ENCODE peak calls at places on chromosomes 2 and 18, in nine cellular contexts. One of them, this sample, is unnamed.

GRCh38 chr2:118763797-118764196 is 83.7 kb downstream of the EN1 start:
- DNase-seq in upper lobe of right lung: no peak
- DNase-seq in psoas muscle: no peak
- DNase-seq in GM12865: no peak
- DNase-seq in mammary epithelial cell: no peak
- DNase-seq in HL-60: no peak
- DNase-seq in BJ: no peak
- DNase-seq in Caco-2: peak; percentile 19
- DNase-seq in choroid plexus epithelial cell: no peak
- DNase-seq in this sample: no peak

GRCh38 chr18:9673296-9674251 is 34.5 kb upstream of the RAB31 start:
- DNase-seq in Caco-2: peak; percentile 85
- DNase-seq in BJ: no peak
- DNase-seq in psoas muscle: no peak
- DNase-seq in choroid plexus epithelial cell: peak; percentile 64
- DNase-seq in mammary epithelial cell: peak; percentile 99
- DNase-seq in HL-60: peak; percentile 89
- DNase-seq in upper lobe of right lung: no peak
- DNase-seq in GM12865: peak; percentile 96
- DNase-seq in this sample: no peak

GRCh38 chr18:75141166-75141565 is 67.8 kb downstream of the PTGR3 start:
- DNase-seq in psoas muscle: no peak
- DNase-seq in BJ: no peak
- DNase-seq in mammary epithelial cell: no peak
- DNase-seq in HL-60: no peak
- DNase-seq in upper lobe of right lung: no peak
- DNase-seq in choroid plexus epithelial cell: no peak
- DNase-seq in Caco-2: no peak
- DNase-seq in GM12865: no peak
- DNase-seq in this sample: no peak

GRCh38 chr2:128628206-128628605 is 309.5 kb upstream of the HS6ST1 start:
- DNase-seq in upper lobe of right lung: peak; percentile 54
- DNase-seq in Caco-2: no peak
- DNase-seq in mammary epithelial cell: no peak
- DNase-seq in BJ: no peak
- DNase-seq in psoas muscle: no peak
- DNase-seq in HL-60: no peak
- DNase-seq in choroid plexus epithelial cell: no peak
- DNase-seq in GM12865: no peak
- DNase-seq in this sample: no peak

GRCh38 chr2:217065695-217066405 is 206.0 kb upstream of the TNP1 start:
- DNase-seq in psoas muscle: no peak
- DNase-seq in mammary epithelial cell: peak; percentile 42
- DNase-seq in upper lobe of right lung: no peak
- DNase-seq in choroid plexus epithelial cell: peak; percentile 98
- DNase-seq in BJ: peak; percentile 95
- DNase-seq in Caco-2: no peak
- DNase-seq in GM12865: no peak
- DNase-seq in HL-60: no peak
- DNase-seq in this sample: peak; percentile 98

GRCh38 chr2:196987654-196988364 is 61.3 kb upstream of the PGAP1 start:
- DNase-seq in choroid plexus epithelial cell: peak; percentile 97
- DNase-seq in upper lobe of right lung: no peak
- DNase-seq in psoas muscle: no peak
- DNase-seq in HL-60: peak; percentile 66
- DNase-seq in mammary epithelial cell: peak; percentile 97
- DNase-seq in Caco-2: no peak
- DNase-seq in BJ: peak; percentile 94
- DNase-seq in GM12865: peak; percentile 38
- DNase-seq in this sample: peak; percentile 91

GRCh38 chr2:133653116-133653515 is 84.9 kb upstream of the NCKAP5 start:
- DNase-seq in Caco-2: no peak
- DNase-seq in choroid plexus epithelial cell: no peak
- DNase-seq in mammary epithelial cell: no peak
- DNase-seq in BJ: no peak
- DNase-seq in upper lobe of right lung: no peak
- DNase-seq in HL-60: no peak
- DNase-seq in GM12865: no peak
- DNase-seq in psoas muscle: no peak
- DNase-seq in this sample: no peak

GRCh38 chr2:120823551-120823950 is 87.9 kb downstream of the GLI2 start:
- DNase-seq in psoas muscle: peak; percentile 15
- DNase-seq in HL-60: no peak
- DNase-seq in BJ: no peak
- DNase-seq in upper lobe of right lung: no peak
- DNase-seq in choroid plexus epithelial cell: no peak
- DNase-seq in mammary epithelial cell: no peak
- DNase-seq in GM12865: no peak
- DNase-seq in Caco-2: no peak
- DNase-seq in this sample: no peak

GRCh38 chr18:10461989-10462388 is 7.6 kb downstream of the APCDD1 start:
- DNase-seq in HL-60: no peak
- DNase-seq in psoas muscle: no peak
- DNase-seq in Caco-2: no peak
- DNase-seq in upper lobe of right lung: no peak
- DNase-seq in mammary epithelial cell: no peak
- DNase-seq in BJ: no peak
- DNase-seq in choroid plexus epithelial cell: no peak
- DNase-seq in GM12865: no peak
- DNase-seq in this sample: no peak

GRCh38 chr2:239774142-239774462 is 251.0 kb downstream of the NDUFA10 start:
- DNase-seq in Caco-2: no peak
- DNase-seq in BJ: no peak
- DNase-seq in upper lobe of right lung: no peak
- DNase-seq in choroid plexus epithelial cell: no peak
- DNase-seq in GM12865: no peak
- DNase-seq in mammary epithelial cell: no peak
- DNase-seq in psoas muscle: no peak
- DNase-seq in HL-60: no peak
- DNase-seq in this sample: no peak
- TF ChIP-seq CTCF in Caco-2: no peak
- TF ChIP-seq CTCF in BJ: no peak
- TF ChIP-seq CTCF in upper lobe of right lung: no peak
- TF ChIP-seq CTCF in choroid plexus epithelial cell: no peak
- TF ChIP-seq CTCF in GM12865: no peak
- TF ChIP-seq CTCF in mammary epithelial cell: no peak
- TF ChIP-seq CTCF in psoas muscle: no peak
- TF ChIP-seq CTCF in HL-60: no peak
- TF ChIP-seq CTCF in this sample: no peak

GRCh38 chr18:55403555-55403954 is 184.4 kb downstream of the TCF4 start:
- DNase-seq in GM12865: no peak
- DNase-seq in choroid plexus epithelial cell: no peak
- DNase-seq in psoas muscle: no peak
- DNase-seq in mammary epithelial cell: no peak
- DNase-seq in Caco-2: no peak
- DNase-seq in HL-60: no peak
- DNase-seq in BJ: no peak
- DNase-seq in upper lobe of right lung: no peak
- DNase-seq in this sample: no peak

GRCh38 chr18:55400590-55401274 is 187.3 kb downstream of the TCF4 start:
- DNase-seq in psoas muscle: no peak
- DNase-seq in GM12865: no peak
- DNase-seq in upper lobe of right lung: no peak
- DNase-seq in HL-60: no peak
- DNase-seq in BJ: no peak
- DNase-seq in choroid plexus epithelial cell: peak; percentile 55
- DNase-seq in mammary epithelial cell: no peak
- DNase-seq in Caco-2: no peak
- DNase-seq in this sample: no peak

GRCh38 chr18:55401275-55401620 is 186.7 kb downstream of the TCF4 start:
- DNase-seq in choroid plexus epithelial cell: peak; percentile 45
- DNase-seq in psoas muscle: no peak
- DNase-seq in Caco-2: no peak
- DNase-seq in upper lobe of right lung: no peak
- DNase-seq in mammary epithelial cell: no peak
- DNase-seq in GM12865: no peak
- DNase-seq in HL-60: no peak
- DNase-seq in BJ: no peak
- DNase-seq in this sample: no peak

GRCh38 chr18:55402731-55403405 is 185.1 kb downstream of the TCF4 start:
- DNase-seq in Caco-2: no peak
- DNase-seq in upper lobe of right lung: no peak
- DNase-seq in choroid plexus epithelial cell: peak; percentile 65
- DNase-seq in psoas muscle: no peak
- DNase-seq in BJ: no peak
- DNase-seq in mammary epithelial cell: no peak
- DNase-seq in HL-60: no peak
- DNase-seq in GM12865: no peak
- DNase-seq in this sample: no peak

DNA sequence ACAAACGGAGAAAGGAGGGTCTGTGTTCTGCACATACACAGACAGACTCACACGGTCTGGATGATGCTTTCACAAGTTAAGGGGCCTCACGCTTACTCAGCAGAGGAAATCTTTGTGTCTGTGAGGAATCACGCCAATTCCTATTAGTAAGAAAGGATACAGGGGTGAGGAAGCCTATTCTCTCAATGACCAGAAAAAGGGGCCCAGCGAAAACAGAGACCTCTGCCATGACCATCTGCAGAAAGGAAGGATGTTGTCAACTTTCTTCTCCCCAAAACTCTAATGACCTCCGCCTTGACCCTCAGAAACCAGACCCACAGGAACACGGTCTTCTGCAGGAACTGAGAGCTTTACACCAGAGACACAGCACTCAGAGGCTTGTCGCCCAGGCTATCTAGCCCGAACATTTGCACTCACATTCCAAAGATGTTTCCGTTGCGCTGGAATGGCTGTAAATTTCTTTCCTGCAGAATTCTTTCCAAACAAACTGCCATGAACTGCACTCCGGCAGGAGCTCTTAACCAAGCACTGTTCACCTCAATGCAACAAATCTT is 186.3 kb downstream of the TCF4 start:
- DNase-seq in BJ: peak; percentile 61
- DNase-seq in mammary epithelial cell: no peak
- DNase-seq in HL-60: no peak
- DNase-seq in upper lobe of right lung: no peak
- DNase-seq in psoas muscle: no peak
- DNase-seq in Caco-2: peak; percentile 56
- DNase-seq in GM12865: no peak
- DNase-seq in choroid plexus epithelial cell: peak; percentile 86
- DNase-seq in this sample: peak; percentile 77
- H3K4me3 ChIP-seq in BJ: peak overlapping the region; percentile 37
- H3K4me3 ChIP-seq in mammary epithelial cell: no peak overlapping the region
- H3K4me3 ChIP-seq in HL-60: no peak overlapping the region
- H3K4me3 ChIP-seq in upper lobe of right lung: peak overlapping the region; percentile 41
- H3K4me3 ChIP-seq in psoas muscle: peak overlapping the region; percentile 64
- H3K4me3 ChIP-seq in Caco-2: peak overlapping the region; percentile 20
- H3K4me3 ChIP-seq in GM12865: no peak overlapping the region
- H3K4me3 ChIP-seq in choroid plexus epithelial cell: peak overlapping the region; percentile 32
- H3K4me3 ChIP-seq in this sample: peak overlapping the region; percentile 38

DNA sequence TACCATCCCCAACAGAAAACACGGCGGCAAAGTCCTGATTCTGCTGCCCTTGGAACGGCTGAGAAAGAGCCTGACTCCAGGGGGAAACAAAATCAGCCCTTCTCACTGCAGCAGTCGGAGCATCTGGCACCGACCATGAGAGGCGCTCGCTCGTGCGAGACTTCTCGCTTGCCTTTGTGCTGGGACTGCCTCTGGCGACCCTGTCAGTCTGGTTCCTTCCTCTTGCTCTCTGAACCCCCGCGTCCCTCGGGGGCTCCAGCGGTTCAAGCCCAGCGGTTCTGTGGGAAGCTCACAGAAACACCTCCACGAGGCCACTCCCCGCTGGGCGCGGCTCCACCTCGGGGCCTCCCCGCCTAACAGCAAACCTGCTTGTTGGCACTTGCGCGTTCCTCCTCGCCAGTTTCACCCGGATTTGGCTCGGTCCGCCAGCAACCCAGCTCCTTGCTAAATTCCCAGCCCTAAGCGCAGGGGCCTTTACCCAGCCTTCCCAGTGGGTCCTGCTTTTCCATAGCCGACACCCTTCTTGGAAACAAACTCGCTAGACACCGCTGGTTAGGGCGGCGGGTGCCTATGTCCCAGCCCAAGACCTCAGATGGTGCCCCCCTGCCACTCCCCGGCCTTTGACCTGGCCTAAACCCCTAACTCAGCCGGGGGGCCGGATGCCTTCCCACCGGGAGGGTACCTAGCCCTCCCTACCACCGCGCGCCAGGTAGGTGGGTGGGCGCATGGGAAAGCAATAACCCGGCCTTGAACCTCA is 2.2 kb downstream of the RND3 start:
- DNase-seq in HL-60: no peak
- DNase-seq in choroid plexus epithelial cell: peak; percentile 80
- DNase-seq in BJ: no peak
- DNase-seq in GM12865: peak; percentile 36
- DNase-seq in Caco-2: peak; percentile 82
- DNase-seq in upper lobe of right lung: peak; percentile 92
- DNase-seq in psoas muscle: peak; percentile 77
- DNase-seq in mammary epithelial cell: peak; percentile 89
- DNase-seq in this sample: no peak
- TF ChIP-seq CTCF in HL-60: no peak
- TF ChIP-seq CTCF in choroid plexus epithelial cell: peak; percentile 50
- TF ChIP-seq CTCF in BJ: no peak
- TF ChIP-seq CTCF in GM12865: peak; percentile 9
- TF ChIP-seq CTCF in Caco-2: peak; percentile 56
- TF ChIP-seq CTCF in upper lobe of right lung: peak; percentile 20
- TF ChIP-seq CTCF in psoas muscle: peak; percentile 17
- TF ChIP-seq CTCF in mammary epithelial cell: no peak
- TF ChIP-seq CTCF in this sample: peak; percentile 9

GRCh38 chr18:35974181-35974580 is 1.7 kb downstream of the RMP24 start:
- DNase-seq in upper lobe of right lung: no peak
- DNase-seq in BJ: no peak
- DNase-seq in GM12865: no peak
- DNase-seq in Caco-2: no peak
- DNase-seq in HL-60: no peak
- DNase-seq in mammary epithelial cell: no peak
- DNase-seq in psoas muscle: no peak
- DNase-seq in choroid plexus epithelial cell: no peak
- DNase-seq in this sample: no peak

GRCh38 chr18:35971661-35972196 is 750 bp upstream of the RMP24 start:
- DNase-seq in HL-60: peak; percentile 34
- DNase-seq in BJ: no peak
- DNase-seq in psoas muscle: no peak
- DNase-seq in choroid plexus epithelial cell: no peak
- DNase-seq in upper lobe of right lung: no peak
- DNase-seq in GM12865: no peak
- DNase-seq in mammary epithelial cell: no peak
- DNase-seq in Caco-2: no peak
- DNase-seq in this sample: no peak

GRCh38 chr18:35969676-35970075 is 2.8 kb upstream of the RMP24 start:
- DNase-seq in psoas muscle: no peak
- DNase-seq in mammary epithelial cell: peak; percentile 40
- DNase-seq in Caco-2: no peak
- DNase-seq in choroid plexus epithelial cell: no peak
- DNase-seq in upper lobe of right lung: no peak
- DNase-seq in GM12865: no peak
- DNase-seq in HL-60: no peak
- DNase-seq in BJ: no peak
- DNase-seq in this sample: no peak

GRCh38 chr18:35972197-35973000 is at the start of gene RMP24:
- DNase-seq in BJ: peak; percentile 49
- DNase-seq in Caco-2: peak; percentile 88
- DNase-seq in HL-60: peak; percentile 97
- DNase-seq in psoas muscle: peak; percentile 97
- DNase-seq in choroid plexus epithelial cell: peak; percentile 98
- DNase-seq in mammary epithelial cell: peak; percentile 95
- DNase-seq in upper lobe of right lung: peak; percentile 97
- DNase-seq in GM12865: peak; percentile 98
- DNase-seq in this sample: peak; percentile 82

DNA sequence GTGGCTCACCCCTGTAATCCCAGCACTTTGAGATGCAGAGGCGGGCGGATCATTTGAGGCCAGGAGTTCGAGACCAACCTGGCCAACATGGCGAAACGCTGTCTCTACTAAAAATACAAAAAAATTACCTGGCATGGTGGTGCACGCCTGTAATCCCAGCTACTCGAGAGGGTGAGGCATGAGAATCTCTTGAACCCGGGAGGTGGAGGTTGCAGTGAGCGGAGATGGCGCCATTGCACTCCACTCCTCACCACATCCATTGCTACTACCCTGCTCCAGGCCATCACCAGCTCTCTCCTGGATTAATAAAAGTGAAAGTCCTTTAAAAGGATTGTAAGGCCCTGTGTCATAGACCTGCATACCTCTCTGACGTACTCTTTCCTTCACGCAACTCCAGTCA is 1.2 kb downstream of the RMP24 start:
- DNase-seq in BJ: no peak
- DNase-seq in GM12865: no peak
- DNase-seq in psoas muscle: no peak
- DNase-seq in upper lobe of right lung: no peak
- DNase-seq in HL-60: no peak
- DNase-seq in mammary epithelial cell: no peak
- DNase-seq in Caco-2: no peak
- DNase-seq in choroid plexus epithelial cell: no peak
- DNase-seq in this sample: no peak
- H3K4me3 ChIP-seq in BJ: peak overlapping the region; percentile 83
- H3K4me3 ChIP-seq in GM12865: peak overlapping the region; percentile 79
- H3K4me3 ChIP-seq in psoas muscle: peak overlapping the region; percentile 71
- H3K4me3 ChIP-seq in upper lobe of right lung: peak overlapping the region; percentile 96
- H3K4me3 ChIP-seq in HL-60: peak overlapping the region; percentile 90
- H3K4me3 ChIP-seq in mammary epithelial cell: peak overlapping the region; percentile 75
- H3K4me3 ChIP-seq in Caco-2: peak overlapping the region; percentile 58
- H3K4me3 ChIP-seq in choroid plexus epithelial cell: no peak overlapping the region
- H3K4me3 ChIP-seq in this sample: peak overlapping the region; percentile 60